ENCODE peak calls at places on chromosomes 6 and 20, in seven cellular contexts. One of them, this sample, is unnamed.

GRCh38 chr6:3139090-3139903 is 18.0 kb downstream of the TUBB2A start:
- DNase-seq in neuronal stem cell: no peak
- DNase-seq in H9: no peak
- DNase-seq in IMR-90: peak; percentile 91
- DNase-seq in trophoblast cell: peak; percentile 87
- DNase-seq in H1: no peak
- DNase-seq in mesendoderm: no peak
- DNase-seq in this sample: peak; percentile 84

GRCh38 chr6:129150476-129150875 is 267.5 kb downstream of the LAMA2 start:
- DNase-seq in neuronal stem cell: no peak
- DNase-seq in H9: no peak
- DNase-seq in IMR-90: no peak
- DNase-seq in trophoblast cell: peak; percentile 72
- DNase-seq in H1: no peak
- DNase-seq in mesendoderm: no peak
- DNase-seq in this sample: no peak

GRCh38 chr6:23621026-23621425 is 505.0 kb upstream of the NRSN1 start:
- DNase-seq in neuronal stem cell: no peak
- DNase-seq in H9: no peak
- DNase-seq in IMR-90: peak; percentile 15
- DNase-seq in trophoblast cell: no peak
- DNase-seq in H1: no peak
- DNase-seq in mesendoderm: no peak
- DNase-seq in this sample: peak; percentile 28

GRCh38 chr20:51404297-51405060 is 138.0 kb downstream of the NFATC2 start:
- DNase-seq in neuronal stem cell: no peak
- DNase-seq in H9: peak; percentile 29
- DNase-seq in IMR-90: no peak
- DNase-seq in trophoblast cell: no peak
- DNase-seq in H1: no peak
- DNase-seq in mesendoderm: no peak
- DNase-seq in this sample: peak; percentile 94

GRCh38 chr6:166691199-166691598 is 64.1 kb upstream of the RPS6KA2 start:
- DNase-seq in neuronal stem cell: no peak
- DNase-seq in H9: no peak
- DNase-seq in IMR-90: peak; percentile 54
- DNase-seq in trophoblast cell: peak; percentile 95
- DNase-seq in H1: no peak
- DNase-seq in mesendoderm: peak; percentile 79
- DNase-seq in this sample: peak; percentile 65

GRCh38 chr6:7050911-7051779 is 56.6 kb upstream of the RREB1 start:
- DNase-seq in neuronal stem cell: peak; percentile 38
- DNase-seq in H9: peak; percentile 70
- DNase-seq in IMR-90: peak; percentile 82
- DNase-seq in trophoblast cell: peak; percentile 69
- DNase-seq in H1: peak; percentile 81
- DNase-seq in mesendoderm: peak; percentile 79
- DNase-seq in this sample: peak; percentile 84

GRCh38 chr6:16064687-16065086 is 64.2 kb upstream of the MYLIP start:
- DNase-seq in neuronal stem cell: peak; percentile 12
- DNase-seq in H9: peak; percentile 87
- DNase-seq in IMR-90: no peak
- DNase-seq in trophoblast cell: no peak
- DNase-seq in H1: peak; percentile 48
- DNase-seq in mesendoderm: peak; percentile 57
- DNase-seq in this sample: peak; percentile 48

GRCh38 chr6:2940010-2940850 is 31.1 kb downstream of the SERPINB6 start:
- DNase-seq in neuronal stem cell: no peak
- DNase-seq in H9: no peak
- DNase-seq in IMR-90: no peak
- DNase-seq in trophoblast cell: no peak
- DNase-seq in H1: peak; percentile 33
- DNase-seq in mesendoderm: no peak
- DNase-seq in this sample: no peak

GRCh38 chr6:53418288-53418687 is 69.5 kb upstream of the ELOVL5 start:
- DNase-seq in neuronal stem cell: no peak
- DNase-seq in H9: no peak
- DNase-seq in IMR-90: no peak
- DNase-seq in trophoblast cell: peak; percentile 20
- DNase-seq in H1: no peak
- DNase-seq in mesendoderm: no peak
- DNase-seq in this sample: no peak

GRCh38 chr20:50302463-50303041 is 111.9 kb downstream of the CEBPB start:
- DNase-seq in neuronal stem cell: no peak
- DNase-seq in H9: no peak
- DNase-seq in IMR-90: peak; percentile 59
- DNase-seq in trophoblast cell: no peak
- DNase-seq in H1: no peak
- DNase-seq in mesendoderm: no peak
- DNase-seq in this sample: no peak

GRCh38 chr20:47362361-47363219 is 6.1 kb upstream of the ZMYND8 start:
- DNase-seq in neuronal stem cell: no peak
- DNase-seq in H9: no peak
- DNase-seq in IMR-90: no peak
- DNase-seq in trophoblast cell: no peak
- DNase-seq in H1: no peak
- DNase-seq in mesendoderm: no peak
- DNase-seq in this sample: no peak

GRCh38 chr20:47360489-47361267 is 4.2 kb upstream of the ZMYND8 start:
- DNase-seq in neuronal stem cell: peak; percentile 84
- DNase-seq in H9: peak; percentile 75
- DNase-seq in IMR-90: peak; percentile 98
- DNase-seq in trophoblast cell: peak; percentile 78
- DNase-seq in H1: peak; percentile 66
- DNase-seq in mesendoderm: peak; percentile 91
- DNase-seq in this sample: peak; percentile 86

GRCh38 chr20:47360207-47360488 is 3.6 kb upstream of the ZMYND8 start:
- DNase-seq in neuronal stem cell: no peak
- DNase-seq in H9: no peak
- DNase-seq in IMR-90: peak; percentile 64
- DNase-seq in trophoblast cell: peak; percentile 96
- DNase-seq in H1: no peak
- DNase-seq in mesendoderm: no peak
- DNase-seq in this sample: peak; percentile 92

GRCh38 chr20:47359533-47360206 is 3.2 kb upstream of the ZMYND8 start:
- DNase-seq in neuronal stem cell: no peak
- DNase-seq in H9: no peak
- DNase-seq in IMR-90: no peak
- DNase-seq in trophoblast cell: no peak
- DNase-seq in H1: no peak
- DNase-seq in mesendoderm: no peak
- DNase-seq in this sample: no peak

DNA sequence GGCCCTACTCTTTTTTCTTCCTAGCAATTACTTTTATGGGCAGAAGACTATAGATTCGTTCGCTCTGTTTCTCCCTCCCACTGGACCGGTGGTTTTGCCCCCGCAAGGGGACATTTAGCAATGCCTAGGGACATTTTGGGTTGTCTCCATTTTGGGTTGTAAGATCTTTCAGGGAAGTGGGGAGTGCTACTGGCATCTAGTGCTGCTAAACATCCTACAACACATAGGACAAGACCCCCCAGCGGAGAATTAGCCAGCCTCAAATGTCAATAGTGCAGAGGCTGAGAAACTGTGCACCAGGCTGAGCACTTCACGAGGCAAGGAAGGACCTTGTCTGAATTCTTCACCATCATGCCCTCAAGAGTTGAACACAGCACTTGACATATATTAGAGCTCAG is 4.8 kb upstream of the ZMYND8 start:
- DNase-seq in neuronal stem cell: no peak
- DNase-seq in H9: no peak
- DNase-seq in IMR-90: no peak
- DNase-seq in trophoblast cell: no peak
- DNase-seq in H1: no peak
- DNase-seq in mesendoderm: no peak
- DNase-seq in this sample: no peak
- H3K9ac ChIP-seq in neuronal stem cell: no peak overlapping the region
- H3K9ac ChIP-seq in H9: no peak overlapping the region
- H3K9ac ChIP-seq in IMR-90: peak overlapping the region; percentile 77
- H3K9ac ChIP-seq in trophoblast cell: no peak overlapping the region
- H3K9ac ChIP-seq in H1: peak overlapping the region; percentile 31
- H3K9ac ChIP-seq in mesendoderm: no peak overlapping the region
- H3K9ac ChIP-seq in this sample: peak overlapping the region; percentile 88

GRCh38 chr20:63277466-63278272 is 5.1 kb downstream of the ARFGAP1 start:
- DNase-seq in neuronal stem cell: no peak
- DNase-seq in H9: no peak
- DNase-seq in IMR-90: no peak
- DNase-seq in trophoblast cell: no peak
- DNase-seq in H1: no peak
- DNase-seq in mesendoderm: no peak
- DNase-seq in this sample: no peak

GRCh38 chr20:63275825-63276224 is 3.2 kb downstream of the ARFGAP1 start:
- DNase-seq in neuronal stem cell: no peak
- DNase-seq in H9: no peak
- DNase-seq in IMR-90: no peak
- DNase-seq in trophoblast cell: no peak
- DNase-seq in H1: no peak
- DNase-seq in mesendoderm: no peak
- DNase-seq in this sample: no peak

GRCh38 chr20:63274381-63275228 is 2.0 kb downstream of the ARFGAP1 start:
- DNase-seq in neuronal stem cell: no peak
- DNase-seq in H9: no peak
- DNase-seq in IMR-90: no peak
- DNase-seq in trophoblast cell: no peak
- DNase-seq in H1: no peak
- DNase-seq in mesendoderm: no peak
- DNase-seq in this sample: no peak

GRCh38 chr20:63278661-63279060 is 6.0 kb downstream of the ARFGAP1 start:
- DNase-seq in neuronal stem cell: no peak
- DNase-seq in H9: no peak
- DNase-seq in IMR-90: no peak
- DNase-seq in trophoblast cell: no peak
- DNase-seq in H1: no peak
- DNase-seq in mesendoderm: no peak
- DNase-seq in this sample: no peak

GRCh38 chr20:63276956-63277355 is 4.3 kb downstream of the ARFGAP1 start:
- DNase-seq in neuronal stem cell: no peak
- DNase-seq in H9: no peak
- DNase-seq in IMR-90: no peak
- DNase-seq in trophoblast cell: no peak
- DNase-seq in H1: no peak
- DNase-seq in mesendoderm: no peak
- DNase-seq in this sample: no peak
- H3K23ac ChIP-seq in neuronal stem cell: no peak overlapping the region
- H3K23ac ChIP-seq in H9: no peak overlapping the region
- H3K23ac ChIP-seq in IMR-90: no peak overlapping the region
- H3K23ac ChIP-seq in trophoblast cell: no peak overlapping the region
- H3K23ac ChIP-seq in H1: no peak overlapping the region
- H3K23ac ChIP-seq in mesendoderm: no peak overlapping the region
- H3K23ac ChIP-seq in this sample: no peak overlapping the region

GRCh38 chr6:75876152-75876551 is 127.1 kb downstream of the MYO6 start:
- DNase-seq in neuronal stem cell: no peak
- DNase-seq in H9: no peak
- DNase-seq in IMR-90: no peak
- DNase-seq in trophoblast cell: no peak
- DNase-seq in H1: no peak
- DNase-seq in mesendoderm: no peak
- DNase-seq in this sample: no peak
- H2BK5ac ChIP-seq in neuronal stem cell: no peak overlapping the region
- H2BK5ac ChIP-seq in H9: no peak overlapping the region
- H2BK5ac ChIP-seq in IMR-90: no peak overlapping the region
- H2BK5ac ChIP-seq in trophoblast cell: no peak overlapping the region
- H2BK5ac ChIP-seq in H1: no peak overlapping the region
- H2BK5ac ChIP-seq in mesendoderm: no peak overlapping the region
- H2BK5ac ChIP-seq in this sample: no peak overlapping the region

GRCh38 chr6:90120327-90120726 is 176.3 kb downstream of the BACH2 start:
- DNase-seq in neuronal stem cell: no peak
- DNase-seq in H9: no peak
- DNase-seq in IMR-90: no peak
- DNase-seq in trophoblast cell: no peak
- DNase-seq in H1: no peak
- DNase-seq in mesendoderm: no peak
- DNase-seq in this sample: no peak

GRCh38 chr6:90121982-90122381 is 174.7 kb downstream of the BACH2 start:
- DNase-seq in neuronal stem cell: no peak
- DNase-seq in H9: no peak
- DNase-seq in IMR-90: peak; percentile 52
- DNase-seq in trophoblast cell: no peak
- DNase-seq in H1: no peak
- DNase-seq in mesendoderm: no peak
- DNase-seq in this sample: no peak

GRCh38 chr6:90113389-90113788 is 183.3 kb downstream of the BACH2 start:
- DNase-seq in neuronal stem cell: no peak
- DNase-seq in H9: no peak
- DNase-seq in IMR-90: no peak
- DNase-seq in trophoblast cell: no peak
- DNase-seq in H1: no peak
- DNase-seq in mesendoderm: no peak
- DNase-seq in this sample: no peak

GRCh38 chr6:90119618-90120017 is 177.0 kb downstream of the BACH2 start:
- DNase-seq in neuronal stem cell: no peak
- DNase-seq in H9: no peak
- DNase-seq in IMR-90: no peak
- DNase-seq in trophoblast cell: no peak
- DNase-seq in H1: no peak
- DNase-seq in mesendoderm: no peak
- DNase-seq in this sample: no peak

GRCh38 chr6:90118581-90118980 is 178.1 kb downstream of the BACH2 start:
- DNase-seq in neuronal stem cell: no peak
- DNase-seq in H9: no peak
- DNase-seq in IMR-90: no peak
- DNase-seq in trophoblast cell: no peak
- DNase-seq in H1: no peak
- DNase-seq in mesendoderm: no peak
- DNase-seq in this sample: no peak
- H3K9ac ChIP-seq in neuronal stem cell: no peak overlapping the region
- H3K9ac ChIP-seq in H9: no peak overlapping the region
- H3K9ac ChIP-seq in IMR-90: no peak overlapping the region
- H3K9ac ChIP-seq in trophoblast cell: no peak overlapping the region
- H3K9ac ChIP-seq in H1: no peak overlapping the region
- H3K9ac ChIP-seq in mesendoderm: no peak overlapping the region
- H3K9ac ChIP-seq in this sample: no peak overlapping the region

GRCh38 chr6:170108890-170109587 is 181.8 kb downstream of the DLL1 start:
- DNase-seq in neuronal stem cell: no peak
- DNase-seq in H9: no peak
- DNase-seq in IMR-90: no peak
- DNase-seq in trophoblast cell: no peak
- DNase-seq in H1: peak; percentile 6
- DNase-seq in mesendoderm: no peak
- DNase-seq in this sample: no peak
- H3K23ac ChIP-seq in neuronal stem cell: no peak overlapping the region
- H3K23ac ChIP-seq in H9: no peak overlapping the region
- H3K23ac ChIP-seq in IMR-90: no peak overlapping the region
- H3K23ac ChIP-seq in trophoblast cell: no peak overlapping the region
- H3K23ac ChIP-seq in H1: no peak overlapping the region
- H3K23ac ChIP-seq in mesendoderm: no peak overlapping the region
- H3K23ac ChIP-seq in this sample: no peak overlapping the region

GRCh38 chr6:131572686-131573415 is at the start of gene ARG1:
- DNase-seq in neuronal stem cell: no peak
- DNase-seq in H9: no peak
- DNase-seq in IMR-90: no peak
- DNase-seq in trophoblast cell: no peak
- DNase-seq in H1: no peak
- DNase-seq in mesendoderm: peak; percentile 67
- DNase-seq in this sample: no peak
- H2BK5ac ChIP-seq in neuronal stem cell: no peak within 1 kb of the TSS
- H2BK5ac ChIP-seq in H9: no peak within 1 kb of the TSS
- H2BK5ac ChIP-seq in IMR-90: no peak within 1 kb of the TSS
- H2BK5ac ChIP-seq in trophoblast cell: no peak within 1 kb of the TSS
- H2BK5ac ChIP-seq in H1: no peak within 1 kb of the TSS
- H2BK5ac ChIP-seq in mesendoderm: no peak within 1 kb of the TSS
- H2BK5ac ChIP-seq in this sample: no peak within 1 kb of the TSS

This sample was measured in mesenchymal stem cell.